ENCODE peak calls at places on chromosomes 3 and 15, in eight cellular contexts. J is breast epithelium, L is tibial nerve, O is suprapubic skin, M is IMR-90, P is K562, I is adrenal gland, C is A549. V is an unnamed sample.

GRCh38 chr3:11306815-11307589 is 34.8 kb downstream of the ATG7 start:
- DNase-seq in J (no peak), L (no peak), O (no peak), M (peak; percentile 49), P (no peak), I (peak; percentile 76), C (no peak), V (no peak)

GRCh38 chr3:104402902-104403301 is 963.8 kb upstream of the ALCAM start:
- DNase-seq in J (no peak), L (no peak), O (no peak), M (no peak), P (no peak), I (no peak), C (no peak), V (no peak)

GRCh38 chr15:92869263-92869940 is 30.7 kb upstream of the CHD2 start:
- DNase-seq in J (peak; percentile 55), L (no peak), O (no peak), M (peak; percentile 31), P (no peak), I (no peak), C (peak; percentile 84), V (no peak)

GRCh38 chr15:29059871-29060640 is 174.3 kb downstream of the APBA2 start:
- DNase-seq in J (no peak), L (no peak), O (no peak), M (no peak), P (no peak), I (no peak), C (no peak), V (no peak)

GRCh38 chr3:196636369-196637349 is 2.8 kb upstream of the NRROS start:
- DNase-seq in J (no peak), L (no peak), O (no peak), M (no peak), P (no peak), I (no peak), C (no peak), V (no peak)

GRCh38 chr15:29045717-29046116 is 159.9 kb downstream of the APBA2 start:
- DNase-seq in J (no peak), L (no peak), O (no peak), M (peak; percentile 73), P (no peak), I (peak; percentile 20), C (no peak), V (no peak)

GRCh38 chr3:150094150-150094932 is 123.6 kb upstream of the PFN2 start:
- DNase-seq in J (no peak), L (no peak), O (no peak), M (peak; percentile 71), P (no peak), I (no peak), C (no peak), V (no peak)

GRCh38 chr15:96385195-96385594 is 54.7 kb downstream of the NR2F2 start:
- DNase-seq in J (no peak), L (no peak), O (no peak), M (no peak), P (no peak), I (no peak), C (no peak), V (no peak)

GRCh38 chr15:100438570-100438969 is 90.2 kb downstream of the CERS3 start:
- DNase-seq in J (no peak), L (peak; percentile 65), O (peak; percentile 71), M (no peak), P (no peak), I (peak; percentile 75), C (no peak), V (peak; percentile 83)

GRCh38 chr3:16090013-16090412 is 84.5 kb upstream of the GALNT15 start:
- DNase-seq in J (no peak), L (no peak), O (no peak), M (peak; percentile 99), P (no peak), I (no peak), C (peak; percentile 48), V (no peak)

GRCh38 chr3:147002721-147003120 is 397.6 kb upstream of the PLSCR5 start:
- DNase-seq in J (no peak), L (no peak), O (no peak), M (no peak), P (no peak), I (no peak), C (no peak), V (no peak)

GRCh38 chr15:67117356-67117755 is 52.0 kb downstream of the SMAD3 start:
- DNase-seq in J (no peak), L (peak; percentile 60), O (no peak), M (peak; percentile 85), P (no peak), I (no peak), C (no peak), V (no peak)

GRCh38 chr3:28637742-28638141 is 289.1 kb upstream of the AZI2 start:
- DNase-seq in J (no peak), L (no peak), O (no peak), M (no peak), P (no peak), I (no peak), C (no peak), V (no peak)

GRCh38 chr15:45099549-45100165 is 14.3 kb downstream of the DUOX2 start:
- DNase-seq in J (no peak), L (no peak), O (peak; percentile 49), M (no peak), P (no peak), I (no peak), C (no peak), V (no peak)

GRCh38 chr3:154886437-154886836 is 193.7 kb upstream of the MME start:
- DNase-seq in J (no peak), L (no peak), O (no peak), M (peak; percentile 100), P (no peak), I (no peak), C (no peak), V (no peak)

GRCh38 chr3:124248471-124249028 is 256.6 kb upstream of the ROPN1 start:
- DNase-seq in J (no peak), L (peak; percentile 41), O (no peak), M (peak; percentile 91), P (no peak), I (peak; percentile 91), C (peak; percentile 54), V (peak; percentile 41)
- H3K4me3 ChIP-seq in J (no peak overlapping the region), L (no peak overlapping the region), O (no peak overlapping the region), M (no peak overlapping the region), P (no peak overlapping the region), I (no peak overlapping the region), C (no peak overlapping the region), V (no peak overlapping the region)

DNA sequence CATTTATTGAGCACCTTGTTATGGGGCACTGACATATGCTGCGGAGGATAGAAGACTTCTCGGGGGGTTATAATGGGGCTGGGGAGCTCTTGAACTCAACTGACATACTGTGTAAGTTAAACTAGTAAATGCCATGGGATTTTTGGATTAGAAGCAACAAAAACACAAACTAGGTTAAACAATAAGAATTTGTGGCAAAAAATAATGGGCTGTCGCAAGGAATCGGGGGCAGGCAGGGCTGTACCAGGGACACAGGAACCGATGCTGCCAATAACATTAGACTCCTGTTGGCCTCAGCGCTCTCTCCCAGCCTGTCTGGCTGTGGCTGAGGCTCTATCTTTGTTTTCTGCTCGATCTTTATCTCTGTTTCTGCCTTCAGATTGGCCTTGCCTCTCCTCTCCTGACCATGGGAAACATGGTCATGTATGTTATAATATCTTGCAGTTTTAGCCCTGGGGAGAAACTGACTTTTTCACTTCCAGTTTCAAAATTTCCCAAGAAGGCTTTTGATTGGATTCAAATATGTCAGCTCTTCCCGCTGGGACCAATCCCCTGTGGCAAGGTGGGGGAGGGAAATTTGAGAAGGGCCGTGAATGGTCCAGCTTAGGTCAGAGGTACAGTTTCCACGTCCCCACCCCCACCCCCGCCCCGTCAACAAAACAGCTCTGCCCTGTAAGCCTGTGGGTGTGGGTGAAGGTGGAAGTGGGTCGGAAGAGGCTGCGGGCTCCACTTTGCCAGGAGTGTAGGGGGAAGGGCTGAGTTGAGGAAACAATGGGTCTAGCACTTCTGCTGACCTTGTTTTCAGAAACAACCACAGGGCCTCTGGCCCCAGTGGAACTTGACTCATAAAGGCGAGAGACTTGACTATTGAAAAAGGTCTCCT is 161.0 kb upstream of the TBL1XR1 start:
- DNase-seq in J (peak; percentile 62), L (peak; percentile 53), O (peak; percentile 81), M (peak; percentile 56), P (peak; percentile 66), I (peak; percentile 92), C (peak; percentile 92), V (peak; percentile 56)
- TF ChIP-seq POLR2A in J (no peak), L (no peak), O (no peak), M (no peak), P (peak; percentile 47), I (peak; percentile 30), C (no peak), V (no peak)

DNA sequence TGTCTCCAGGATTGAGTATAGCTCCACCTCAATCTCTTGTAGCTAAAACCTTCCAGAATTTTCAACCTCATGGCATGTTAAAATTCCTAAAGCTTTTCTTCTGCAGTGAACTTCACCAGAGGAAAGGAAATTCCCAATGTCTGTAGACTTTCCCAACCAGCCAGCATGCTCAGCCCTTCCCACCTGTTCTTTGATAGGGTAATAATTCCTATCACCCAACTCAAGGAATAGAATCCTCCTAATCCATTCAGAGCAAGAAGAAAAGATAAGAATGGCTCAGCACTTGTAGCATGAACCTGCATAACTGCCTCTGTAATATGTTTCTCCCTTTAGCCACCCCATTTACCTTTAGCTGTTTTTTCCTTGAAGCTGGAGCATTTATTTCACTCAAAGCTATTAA is 301.8 kb upstream of the GADL1 start:
- DNase-seq in J (no peak), L (no peak), O (no peak), M (no peak), P (no peak), I (no peak), C (no peak), V (no peak)
- H3K27ac ChIP-seq in J (no peak overlapping the region), L (no peak overlapping the region), O (peak overlapping the region; percentile 71), M (no peak overlapping the region), P (no peak overlapping the region), I (no peak overlapping the region), C (no peak overlapping the region), V (no peak overlapping the region)

GRCh38 chr3:52829482-52829881 is 990 bp downstream of the ITIH4 start:
- DNase-seq in J (no peak), L (no peak), O (no peak), M (no peak), P (no peak), I (no peak), C (no peak), V (no peak)
- H3K4me3 ChIP-seq in J (no peak overlapping the region), L (no peak overlapping the region), O (no peak overlapping the region), M (no peak overlapping the region), P (no peak overlapping the region), I (no peak overlapping the region), C (no peak overlapping the region), V (no peak overlapping the region)

DNA sequence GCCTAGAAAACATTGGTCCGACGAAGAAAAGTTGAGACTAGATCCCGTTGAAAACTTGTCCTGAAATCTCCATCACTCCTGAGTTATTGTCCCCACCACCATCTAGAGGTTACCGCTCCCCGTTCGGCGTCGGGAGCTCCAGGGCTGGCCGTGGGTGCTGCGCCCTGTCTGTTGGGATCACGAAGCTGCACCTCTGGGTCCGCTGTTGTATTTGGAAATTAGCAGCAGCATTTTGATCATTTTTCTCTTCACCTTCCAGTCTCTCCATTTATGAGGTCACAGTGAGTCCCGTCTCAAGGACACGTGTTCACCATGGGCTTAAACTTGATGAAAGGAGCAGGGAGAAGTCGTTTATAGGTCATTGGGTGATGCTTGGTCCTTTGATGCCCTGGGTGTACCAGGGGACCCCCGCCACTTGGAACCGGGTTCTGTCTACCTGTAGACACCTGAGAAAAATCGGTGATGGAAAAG is 565 bp downstream of the MANF start:
- DNase-seq in J (no peak), L (no peak), O (no peak), M (no peak), P (no peak), I (peak; percentile 56), C (no peak), V (no peak)
- TF ChIP-seq POLR2A in J (no peak), L (no peak), O (no peak), M (no peak), P (no peak), I (no peak), C (no peak), V (no peak)

GRCh38 chr3:142029791-142030190 is 119.6 kb downstream of the TFDP2 start:
- DNase-seq in J (no peak), L (no peak), O (no peak), M (no peak), P (no peak), I (no peak), C (no peak), V (no peak)
- H3K27ac ChIP-seq in J (no peak overlapping the region), L (no peak overlapping the region), O (no peak overlapping the region), M (no peak overlapping the region), P (peak overlapping the region; percentile 82), I (no peak overlapping the region), C (no peak overlapping the region), V (peak overlapping the region; percentile 55)